ENCODE peak calls at places on chromosome 2, in eight cellular contexts. One of them, this sample, is unnamed.

GRCh38 chr2:3341336-3341735 is 36.3 kb downstream of the EIPR1 start:
- DNase-seq in IMR-90: no peak
- DNase-seq in uterus: no peak
- DNase-seq in upper lobe of left lung: no peak
- DNase-seq in Peyer's patch: no peak
- DNase-seq in K562: no peak
- DNase-seq in tibial nerve: no peak
- DNase-seq in transverse colon: no peak
- DNase-seq in this sample: no peak

GRCh38 chr2:9342659-9343058 is 80.7 kb downstream of the ITGB1BP1 start:
- DNase-seq in IMR-90: no peak
- DNase-seq in uterus: no peak
- DNase-seq in upper lobe of left lung: no peak
- DNase-seq in Peyer's patch: no peak
- DNase-seq in K562: no peak
- DNase-seq in tibial nerve: no peak
- DNase-seq in transverse colon: no peak
- DNase-seq in this sample: no peak

GRCh38 chr2:202171246-202171833 is 67.1 kb downstream of the SUMO1 start:
- DNase-seq in IMR-90: no peak
- DNase-seq in uterus: no peak
- DNase-seq in upper lobe of left lung: no peak
- DNase-seq in Peyer's patch: no peak
- DNase-seq in K562: no peak
- DNase-seq in tibial nerve: no peak
- DNase-seq in transverse colon: no peak
- DNase-seq in this sample: no peak

GRCh38 chr2:173903611-173904394 is 61.4 kb downstream of the SP3 start:
- DNase-seq in IMR-90: peak; percentile 61
- DNase-seq in uterus: no peak
- DNase-seq in upper lobe of left lung: no peak
- DNase-seq in Peyer's patch: no peak
- DNase-seq in K562: no peak
- DNase-seq in tibial nerve: no peak
- DNase-seq in transverse colon: no peak
- DNase-seq in this sample: no peak

GRCh38 chr2:120910956-120911951 is 175.6 kb downstream of the GLI2 start:
- DNase-seq in IMR-90: peak; percentile 45
- DNase-seq in uterus: peak; percentile 37
- DNase-seq in upper lobe of left lung: no peak
- DNase-seq in Peyer's patch: no peak
- DNase-seq in K562: no peak
- DNase-seq in tibial nerve: no peak
- DNase-seq in transverse colon: peak; percentile 30
- DNase-seq in this sample: no peak

GRCh38 chr2:152648336-152648735 is 68.9 kb downstream of the PRPF40A start:
- DNase-seq in IMR-90: peak; percentile 32
- DNase-seq in uterus: no peak
- DNase-seq in upper lobe of left lung: no peak
- DNase-seq in Peyer's patch: no peak
- DNase-seq in K562: no peak
- DNase-seq in tibial nerve: no peak
- DNase-seq in transverse colon: no peak
- DNase-seq in this sample: no peak

GRCh38 chr2:9003616-9004337 is at the start of gene MBOAT2:
- DNase-seq in IMR-90: peak; percentile 89
- DNase-seq in uterus: peak; percentile 88
- DNase-seq in upper lobe of left lung: peak; percentile 87
- DNase-seq in Peyer's patch: peak; percentile 90
- DNase-seq in K562: peak; percentile 98
- DNase-seq in tibial nerve: peak; percentile 69
- DNase-seq in transverse colon: peak; percentile 87
- DNase-seq in this sample: peak; percentile 85

GRCh38 chr2:15640291-15640711 is 48.6 kb downstream of the DDX1 start:
- DNase-seq in IMR-90: peak; percentile 86
- DNase-seq in uterus: no peak
- DNase-seq in upper lobe of left lung: no peak
- DNase-seq in Peyer's patch: no peak
- DNase-seq in K562: peak; percentile 50
- DNase-seq in tibial nerve: no peak
- DNase-seq in transverse colon: no peak
- DNase-seq in this sample: no peak

GRCh38 chr2:118989481-118989880 is 47.5 kb downstream of the MARCO start:
- DNase-seq in IMR-90: no peak
- DNase-seq in uterus: no peak
- DNase-seq in upper lobe of left lung: peak; percentile 21
- DNase-seq in Peyer's patch: no peak
- DNase-seq in K562: no peak
- DNase-seq in tibial nerve: no peak
- DNase-seq in transverse colon: no peak
- DNase-seq in this sample: no peak

GRCh38 chr2:134727385-134727784 is 8.6 kb upstream of the TMEM163 start:
- DNase-seq in IMR-90: no peak
- DNase-seq in uterus: no peak
- DNase-seq in upper lobe of left lung: no peak
- DNase-seq in Peyer's patch: no peak
- DNase-seq in K562: no peak
- DNase-seq in tibial nerve: no peak
- DNase-seq in transverse colon: no peak
- DNase-seq in this sample: no peak

GRCh38 chr2:162245737-162246136 is 2.5 kb upstream of the FAP start:
- DNase-seq in IMR-90: peak; percentile 73
- DNase-seq in uterus: no peak
- DNase-seq in upper lobe of left lung: no peak
- DNase-seq in Peyer's patch: no peak
- DNase-seq in K562: no peak
- DNase-seq in tibial nerve: no peak
- DNase-seq in transverse colon: no peak
- DNase-seq in this sample: no peak

GRCh38 chr2:46913471-46914381 is 1.9 kb downstream of the MCFD2 start:
- DNase-seq in IMR-90: peak; percentile 78
- DNase-seq in uterus: no peak
- DNase-seq in upper lobe of left lung: peak; percentile 35
- DNase-seq in Peyer's patch: peak; percentile 60
- DNase-seq in K562: peak; percentile 69
- DNase-seq in tibial nerve: no peak
- DNase-seq in transverse colon: peak; percentile 32
- DNase-seq in this sample: no peak

GRCh38 chr2:6855860-6856547 is 9.7 kb downstream of the CMPK2 start:
- DNase-seq in IMR-90: no peak
- DNase-seq in uterus: no peak
- DNase-seq in upper lobe of left lung: peak; percentile 46
- DNase-seq in Peyer's patch: no peak
- DNase-seq in K562: no peak
- DNase-seq in tibial nerve: no peak
- DNase-seq in transverse colon: no peak
- DNase-seq in this sample: no peak

GRCh38 chr2:111626037-111626861 is 257.7 kb downstream of the ANAPC1 start:
- DNase-seq in IMR-90: peak; percentile 16
- DNase-seq in uterus: no peak
- DNase-seq in upper lobe of left lung: peak; percentile 31
- DNase-seq in Peyer's patch: no peak
- DNase-seq in K562: peak; percentile 79
- DNase-seq in tibial nerve: no peak
- DNase-seq in transverse colon: no peak
- DNase-seq in this sample: no peak

GRCh38 chr2:165475270-165476004 is 5.9 kb downstream of the CSRNP3 start:
- DNase-seq in IMR-90: no peak
- DNase-seq in uterus: no peak
- DNase-seq in upper lobe of left lung: no peak
- DNase-seq in Peyer's patch: no peak
- DNase-seq in K562: no peak
- DNase-seq in tibial nerve: no peak
- DNase-seq in transverse colon: no peak
- DNase-seq in this sample: no peak

GRCh38 chr2:175097297-175097696 is 70.7 kb downstream of the ATF2 start:
- DNase-seq in IMR-90: peak; percentile 97
- DNase-seq in uterus: no peak
- DNase-seq in upper lobe of left lung: no peak
- DNase-seq in Peyer's patch: no peak
- DNase-seq in K562: no peak
- DNase-seq in tibial nerve: no peak
- DNase-seq in transverse colon: no peak
- DNase-seq in this sample: no peak

GRCh38 chr2:8676915-8677645 is 4.8 kb upstream of the ID2 start:
- DNase-seq in IMR-90: peak; percentile 9
- DNase-seq in uterus: no peak
- DNase-seq in upper lobe of left lung: no peak
- DNase-seq in Peyer's patch: peak; percentile 59
- DNase-seq in K562: no peak
- DNase-seq in tibial nerve: no peak
- DNase-seq in transverse colon: peak; percentile 29
- DNase-seq in this sample: no peak

GRCh38 chr2:46812381-46813024 is 103.1 kb downstream of the MCFD2 start:
- DNase-seq in IMR-90: peak; percentile 96
- DNase-seq in uterus: peak; percentile 87
- DNase-seq in upper lobe of left lung: no peak
- DNase-seq in Peyer's patch: peak; percentile 50
- DNase-seq in K562: no peak
- DNase-seq in tibial nerve: peak; percentile 58
- DNase-seq in transverse colon: no peak
- DNase-seq in this sample: no peak

GRCh38 chr2:8682719-8683667 is 1.1 kb downstream of the ID2 start:
- DNase-seq in IMR-90: peak; percentile 55
- DNase-seq in uterus: peak; percentile 39
- DNase-seq in upper lobe of left lung: peak; percentile 71
- DNase-seq in Peyer's patch: peak; percentile 74
- DNase-seq in K562: no peak
- DNase-seq in tibial nerve: no peak
- DNase-seq in transverse colon: peak; percentile 56
- DNase-seq in this sample: no peak

GRCh38 chr2:47058061-47058931 is 96.8 kb downstream of the STPG4 start:
- DNase-seq in IMR-90: peak; percentile 72
- DNase-seq in uterus: peak; percentile 71
- DNase-seq in upper lobe of left lung: peak; percentile 74
- DNase-seq in Peyer's patch: no peak
- DNase-seq in K562: no peak
- DNase-seq in tibial nerve: no peak
- DNase-seq in transverse colon: peak; percentile 54
- DNase-seq in this sample: no peak

GRCh38 chr2:113756088-113757058 is at the start of gene SLC35F5:
- DNase-seq in IMR-90: peak; percentile 86
- DNase-seq in uterus: peak; percentile 91
- DNase-seq in upper lobe of left lung: peak; percentile 92
- DNase-seq in Peyer's patch: peak; percentile 97
- DNase-seq in K562: peak; percentile 91
- DNase-seq in tibial nerve: peak; percentile 90
- DNase-seq in transverse colon: peak; percentile 95
- DNase-seq in this sample: peak; percentile 93
- TF ChIP-seq POLR2A in IMR-90: peak; percentile 89
- TF ChIP-seq POLR2A in uterus: peak; percentile 65
- TF ChIP-seq POLR2A in upper lobe of left lung: peak; percentile 93
- TF ChIP-seq POLR2A in Peyer's patch: peak; percentile 88
- TF ChIP-seq POLR2A in K562: peak; percentile 98
- TF ChIP-seq POLR2A in tibial nerve: peak; percentile 72
- TF ChIP-seq POLR2A in transverse colon: peak; percentile 97
- TF ChIP-seq POLR2A in this sample: peak; percentile 53

DNA sequence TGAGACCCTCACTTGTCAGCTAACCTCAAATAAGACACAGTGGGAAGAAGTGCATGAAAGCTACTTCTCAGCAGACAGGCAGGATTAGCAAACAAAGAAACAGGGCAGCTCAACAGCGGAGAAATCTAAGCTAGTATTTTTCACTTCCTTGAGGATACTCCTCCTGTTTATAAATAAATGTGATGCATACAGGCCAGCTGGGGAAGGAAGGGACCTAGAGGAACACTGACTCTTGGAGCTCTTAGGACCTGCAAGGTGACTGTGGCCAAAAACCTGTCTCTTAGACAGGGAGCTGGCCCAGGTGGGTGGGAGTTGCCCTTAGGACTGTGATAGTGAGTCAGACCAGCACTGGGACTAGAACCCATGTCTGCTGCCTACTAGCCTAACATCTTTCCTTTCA is 4.8 kb downstream of the REEP1 start:
- DNase-seq in IMR-90: no peak
- DNase-seq in uterus: no peak
- DNase-seq in upper lobe of left lung: no peak
- DNase-seq in Peyer's patch: no peak
- DNase-seq in K562: no peak
- DNase-seq in tibial nerve: no peak
- DNase-seq in transverse colon: no peak
- DNase-seq in this sample: no peak
- H3K27ac ChIP-seq in IMR-90: no peak overlapping the region
- H3K27ac ChIP-seq in uterus: no peak overlapping the region
- H3K27ac ChIP-seq in upper lobe of left lung: no peak overlapping the region
- H3K27ac ChIP-seq in Peyer's patch: no peak overlapping the region
- H3K27ac ChIP-seq in K562: no peak overlapping the region
- H3K27ac ChIP-seq in tibial nerve: no peak overlapping the region
- H3K27ac ChIP-seq in transverse colon: no peak overlapping the region
- H3K27ac ChIP-seq in this sample: no peak overlapping the region

DNA sequence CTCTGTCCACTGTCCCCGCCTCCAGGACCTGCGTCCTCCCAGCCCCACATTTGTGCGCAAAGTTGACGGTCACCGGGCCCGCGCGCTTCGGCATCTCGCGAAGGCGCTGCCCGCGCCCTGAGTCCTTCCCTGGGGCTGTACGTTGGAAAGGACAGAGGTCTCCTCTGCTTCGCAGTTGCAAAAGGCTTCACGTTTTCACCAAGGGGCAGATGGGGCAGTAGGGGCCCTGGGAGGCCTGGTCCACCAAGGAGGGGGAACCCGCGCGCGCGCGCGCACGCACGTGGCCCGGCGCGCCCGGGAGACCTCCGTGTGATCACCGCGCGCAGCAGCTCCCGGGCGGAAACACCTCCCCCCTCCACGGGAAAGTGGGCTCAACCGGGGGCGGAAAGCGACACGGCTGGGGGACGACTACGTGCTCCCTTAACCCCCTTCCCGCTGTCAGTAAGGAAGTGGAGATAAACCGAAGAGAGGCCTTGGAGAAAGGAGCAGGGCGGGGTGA is 21.9 kb downstream of the TEX44 start:
- DNase-seq in IMR-90: no peak
- DNase-seq in uterus: peak; percentile 71
- DNase-seq in upper lobe of left lung: no peak
- DNase-seq in Peyer's patch: peak; percentile 63
- DNase-seq in K562: no peak
- DNase-seq in tibial nerve: no peak
- DNase-seq in transverse colon: no peak
- DNase-seq in this sample: peak; percentile 83
- TF ChIP-seq POLR2A in IMR-90: no peak
- TF ChIP-seq POLR2A in uterus: no peak
- TF ChIP-seq POLR2A in upper lobe of left lung: no peak
- TF ChIP-seq POLR2A in Peyer's patch: no peak
- TF ChIP-seq POLR2A in K562: no peak
- TF ChIP-seq POLR2A in tibial nerve: no peak
- TF ChIP-seq POLR2A in transverse colon: peak; percentile 16
- TF ChIP-seq POLR2A in this sample: no peak

GRCh38 chr2:226837787-226838603 is 2.1 kb downstream of the RHBDD1 start:
- DNase-seq in IMR-90: no peak
- DNase-seq in uterus: no peak
- DNase-seq in upper lobe of left lung: no peak
- DNase-seq in Peyer's patch: no peak
- DNase-seq in K562: peak; percentile 70
- DNase-seq in tibial nerve: no peak
- DNase-seq in transverse colon: no peak
- DNase-seq in this sample: no peak
- H3K27ac ChIP-seq in IMR-90: no peak overlapping the region
- H3K27ac ChIP-seq in uterus: no peak overlapping the region
- H3K27ac ChIP-seq in upper lobe of left lung: no peak overlapping the region
- H3K27ac ChIP-seq in Peyer's patch: peak overlapping the region; percentile 100
- H3K27ac ChIP-seq in K562: peak overlapping the region; percentile 100
- H3K27ac ChIP-seq in tibial nerve: no peak overlapping the region
- H3K27ac ChIP-seq in transverse colon: peak overlapping the region; percentile 100
- H3K27ac ChIP-seq in this sample: no peak overlapping the region

This sample was measured in suprapubic skin.